ENCODE peak calls at places on chromosome 7, in five cellular contexts. One of them, this sample, is unnamed.

GRCh38 chr7:95684037-95684436 is 87.7 kb upstream of the PDK4 start:
- DNase-seq in Daoy: no peak
- DNase-seq in CD8-positive, alpha-beta T cell: no peak
- DNase-seq in astrocyte of the hippocampus: peak; percentile 48
- DNase-seq in NCI-H2107: no peak
- DNase-seq in this sample: peak; percentile 46

GRCh38 chr7:133230591-133231194 is 22.2 kb upstream of the EXOC4 start:
- DNase-seq in astrocyte of the hippocampus: peak; percentile 64
- DNase-seq in CD8-positive, alpha-beta T cell: peak; percentile 7
- DNase-seq in Daoy: peak; percentile 68
- DNase-seq in NCI-H2107: peak; percentile 29
- DNase-seq in this sample: peak; percentile 76

GRCh38 chr7:672891-673290 is 53.6 kb upstream of the DNAAF5 start:
- DNase-seq in NCI-H2107: no peak
- DNase-seq in astrocyte of the hippocampus: no peak
- DNase-seq in Daoy: no peak
- DNase-seq in CD8-positive, alpha-beta T cell: no peak
- DNase-seq in this sample: no peak

GRCh38 chr7:74252893-74253292 is 1.3 kb downstream of the RFC2 start:
- DNase-seq in astrocyte of the hippocampus: no peak
- DNase-seq in Daoy: no peak
- DNase-seq in NCI-H2107: peak; percentile 74
- DNase-seq in CD8-positive, alpha-beta T cell: no peak
- DNase-seq in this sample: no peak

GRCh38 chr7:139231513-139232376 is 708 bp downstream of the UBN2 start:
- DNase-seq in Daoy: peak; percentile 30
- DNase-seq in astrocyte of the hippocampus: peak; percentile 51
- DNase-seq in NCI-H2107: no peak
- DNase-seq in CD8-positive, alpha-beta T cell: peak; percentile 0
- DNase-seq in this sample: no peak

GRCh38 chr7:7799138-7799537 is 80.7 kb upstream of the RPA3 start:
- DNase-seq in astrocyte of the hippocampus: no peak
- DNase-seq in Daoy: no peak
- DNase-seq in CD8-positive, alpha-beta T cell: no peak
- DNase-seq in NCI-H2107: no peak
- DNase-seq in this sample: no peak

GRCh38 chr7:8435597-8436243 is 2.3 kb downstream of the NXPH1 start:
- DNase-seq in Daoy: no peak
- DNase-seq in astrocyte of the hippocampus: no peak
- DNase-seq in NCI-H2107: no peak
- DNase-seq in CD8-positive, alpha-beta T cell: no peak
- DNase-seq in this sample: no peak

GRCh38 chr7:117283371-117283770 is 39.5 kb downstream of the WNT2 start:
- DNase-seq in NCI-H2107: no peak
- DNase-seq in Daoy: peak; percentile 81
- DNase-seq in CD8-positive, alpha-beta T cell: no peak
- DNase-seq in astrocyte of the hippocampus: peak; percentile 85
- DNase-seq in this sample: no peak

GRCh38 chr7:93092757-93093370 is 24.9 kb downstream of the SAMD9 start:
- DNase-seq in NCI-H2107: no peak
- DNase-seq in Daoy: peak; percentile 11
- DNase-seq in CD8-positive, alpha-beta T cell: no peak
- DNase-seq in astrocyte of the hippocampus: peak; percentile 19
- DNase-seq in this sample: peak; percentile 17

GRCh38 chr7:131424219-131424822 is 96.6 kb downstream of the MKLN1 start:
- DNase-seq in astrocyte of the hippocampus: peak; percentile 45
- DNase-seq in Daoy: peak; percentile 25
- DNase-seq in NCI-H2107: no peak
- DNase-seq in CD8-positive, alpha-beta T cell: no peak
- DNase-seq in this sample: peak; percentile 52

GRCh38 chr7:68718059-68718685 is 880.1 kb upstream of the AUTS2 start:
- DNase-seq in NCI-H2107: no peak
- DNase-seq in Daoy: no peak
- DNase-seq in astrocyte of the hippocampus: no peak
- DNase-seq in CD8-positive, alpha-beta T cell: no peak
- DNase-seq in this sample: no peak

GRCh38 chr7:108265007-108265406 is 134.8 kb upstream of the LAMB4 start:
- DNase-seq in NCI-H2107: no peak
- DNase-seq in astrocyte of the hippocampus: no peak
- DNase-seq in CD8-positive, alpha-beta T cell: no peak
- DNase-seq in Daoy: no peak
- DNase-seq in this sample: no peak

GRCh38 chr7:101133621-101134398 is 6.9 kb downstream of the SERPINE1 start:
- DNase-seq in astrocyte of the hippocampus: peak; percentile 52
- DNase-seq in NCI-H2107: no peak
- DNase-seq in Daoy: no peak
- DNase-seq in CD8-positive, alpha-beta T cell: no peak
- DNase-seq in this sample: no peak

GRCh38 chr7:31094271-31094670 is 42.2 kb downstream of the ADCYAP1R1 start:
- DNase-seq in NCI-H2107: no peak
- DNase-seq in Daoy: no peak
- DNase-seq in CD8-positive, alpha-beta T cell: no peak
- DNase-seq in astrocyte of the hippocampus: no peak
- DNase-seq in this sample: no peak

GRCh38 chr7:42677751-42678231 is 234.1 kb downstream of the C7orf25 start:
- DNase-seq in NCI-H2107: no peak
- DNase-seq in astrocyte of the hippocampus: peak; percentile 80
- DNase-seq in CD8-positive, alpha-beta T cell: no peak
- DNase-seq in Daoy: peak; percentile 94
- DNase-seq in this sample: no peak

GRCh38 chr7:24972991-24973390 is 7.0 kb downstream of the OSBPL3 start:
- DNase-seq in NCI-H2107: no peak
- DNase-seq in Daoy: no peak
- DNase-seq in astrocyte of the hippocampus: peak; percentile 36
- DNase-seq in CD8-positive, alpha-beta T cell: no peak
- DNase-seq in this sample: no peak

GRCh38 chr7:133563196-133563707 is 310.4 kb downstream of the EXOC4 start:
- DNase-seq in Daoy: no peak
- DNase-seq in NCI-H2107: no peak
- DNase-seq in CD8-positive, alpha-beta T cell: no peak
- DNase-seq in astrocyte of the hippocampus: no peak
- DNase-seq in this sample: no peak

GRCh38 chr7:67863911-67864310 is 867.3 kb downstream of the TYW1 start:
- DNase-seq in NCI-H2107: no peak
- DNase-seq in CD8-positive, alpha-beta T cell: no peak
- DNase-seq in astrocyte of the hippocampus: no peak
- DNase-seq in Daoy: no peak
- DNase-seq in this sample: no peak